ENCODE peak calls at places on chromosomes 12 and 14, in six cellular contexts. One of them, this sample, is unnamed.

GRCh38 chr14:22252591-22253178 is 336.3 kb downstream of the DAD1 start:
- DNase-seq in astrocyte: no peak
- DNase-seq in HepG2: no peak
- DNase-seq in endothelial cell of umbilical vein: no peak
- DNase-seq in progenitor cell of endocrine pancreas: no peak
- DNase-seq in astrocyte of the spinal cord: no peak
- DNase-seq in this sample: no peak

GRCh38 chr12:54005853-54006699 is 2.7 kb upstream of the HOXC8 start:
- DNase-seq in astrocyte of the spinal cord: peak
- DNase-seq in endothelial cell of umbilical vein: peak
- DNase-seq in progenitor cell of endocrine pancreas: peak
- DNase-seq in HepG2: peak
- DNase-seq in astrocyte: peak
- DNase-seq in this sample: no peak

GRCh38 chr14:31879661-31880348 is 197.3 kb upstream of the ARHGAP5 start:
- DNase-seq in progenitor cell of endocrine pancreas: no peak
- DNase-seq in endothelial cell of umbilical vein: peak
- DNase-seq in astrocyte of the spinal cord: no peak
- DNase-seq in HepG2: no peak
- DNase-seq in astrocyte: no peak
- DNase-seq in this sample: no peak

GRCh38 chr12:94126067-94126466 is 22.3 kb upstream of the PLXNC1 start:
- DNase-seq in endothelial cell of umbilical vein: no peak
- DNase-seq in astrocyte: no peak
- DNase-seq in HepG2: no peak
- DNase-seq in progenitor cell of endocrine pancreas: no peak
- DNase-seq in astrocyte of the spinal cord: no peak
- DNase-seq in this sample: no peak

GRCh38 chr12:75444444-75445136 is 36.0 kb upstream of the GLIPR1 start:
- DNase-seq in HepG2: peak
- DNase-seq in astrocyte of the spinal cord: peak
- DNase-seq in endothelial cell of umbilical vein: no peak
- DNase-seq in progenitor cell of endocrine pancreas: no peak
- DNase-seq in astrocyte: peak
- DNase-seq in this sample: no peak

GRCh38 chr12:52697058-52697582 is 6.2 kb downstream of the KRT77 start:
- DNase-seq in progenitor cell of endocrine pancreas: no peak
- DNase-seq in endothelial cell of umbilical vein: no peak
- DNase-seq in astrocyte: no peak
- DNase-seq in HepG2: no peak
- DNase-seq in astrocyte of the spinal cord: no peak
- DNase-seq in this sample: no peak

GRCh38 chr12:81502912-81503695 is 256.0 kb downstream of the PPFIA2 start:
- DNase-seq in HepG2: no peak
- DNase-seq in endothelial cell of umbilical vein: no peak
- DNase-seq in astrocyte of the spinal cord: peak
- DNase-seq in progenitor cell of endocrine pancreas: no peak
- DNase-seq in astrocyte: peak
- DNase-seq in this sample: peak

GRCh38 chr14:51293149-51293925 is 53.3 kb downstream of the TMX1 start:
- DNase-seq in endothelial cell of umbilical vein: peak
- DNase-seq in astrocyte of the spinal cord: peak
- DNase-seq in progenitor cell of endocrine pancreas: no peak
- DNase-seq in astrocyte: peak
- DNase-seq in HepG2: no peak
- DNase-seq in this sample: no peak

GRCh38 chr12:105986779-105987686 is 151.7 kb downstream of the NUAK1 start:
- DNase-seq in astrocyte of the spinal cord: peak
- DNase-seq in progenitor cell of endocrine pancreas: no peak
- DNase-seq in HepG2: no peak
- DNase-seq in endothelial cell of umbilical vein: no peak
- DNase-seq in astrocyte: peak
- DNase-seq in this sample: peak

GRCh38 chr12:124573839-124574786 is 6.7 kb upstream of the NCOR2 start:
- DNase-seq in progenitor cell of endocrine pancreas: no peak
- DNase-seq in astrocyte: no peak
- DNase-seq in endothelial cell of umbilical vein: no peak
- DNase-seq in HepG2: no peak
- DNase-seq in astrocyte of the spinal cord: no peak
- DNase-seq in this sample: no peak

GRCh38 chr14:55446833-55447232 is 6.4 kb upstream of the TBPL2 start:
- DNase-seq in astrocyte: peak
- DNase-seq in progenitor cell of endocrine pancreas: no peak
- DNase-seq in HepG2: no peak
- DNase-seq in astrocyte of the spinal cord: peak
- DNase-seq in endothelial cell of umbilical vein: peak
- DNase-seq in this sample: peak

GRCh38 chr14:65225299-65226159 is 123.2 kb upstream of the MAX start:
- DNase-seq in astrocyte: no peak
- DNase-seq in astrocyte of the spinal cord: no peak
- DNase-seq in endothelial cell of umbilical vein: no peak
- DNase-seq in HepG2: no peak
- DNase-seq in progenitor cell of endocrine pancreas: no peak
- DNase-seq in this sample: no peak

GRCh38 chr14:80434574-80435321 is 223.4 kb upstream of the DIO2 start:
- DNase-seq in endothelial cell of umbilical vein: no peak
- DNase-seq in progenitor cell of endocrine pancreas: no peak
- DNase-seq in astrocyte of the spinal cord: peak
- DNase-seq in astrocyte: no peak
- DNase-seq in HepG2: no peak
- DNase-seq in this sample: no peak

GRCh38 chr12:9910716-9911421 is 21.3 kb downstream of the CLEC2A start:
- DNase-seq in astrocyte: no peak
- DNase-seq in HepG2: no peak
- DNase-seq in astrocyte of the spinal cord: no peak
- DNase-seq in endothelial cell of umbilical vein: no peak
- DNase-seq in progenitor cell of endocrine pancreas: no peak
- DNase-seq in this sample: no peak

GRCh38 chr14:46651526-46652144 is at the start of gene RPL10L:
- DNase-seq in astrocyte of the spinal cord: no peak
- DNase-seq in progenitor cell of endocrine pancreas: no peak
- DNase-seq in endothelial cell of umbilical vein: no peak
- DNase-seq in astrocyte: no peak
- DNase-seq in HepG2: no peak
- DNase-seq in this sample: no peak

GRCh38 chr12:126708492-126708896 is 1558.5 kb upstream of the TMEM132C start:
- DNase-seq in astrocyte: peak
- DNase-seq in endothelial cell of umbilical vein: no peak
- DNase-seq in HepG2: no peak
- DNase-seq in astrocyte of the spinal cord: peak
- DNase-seq in progenitor cell of endocrine pancreas: no peak
- DNase-seq in this sample: peak

GRCh38 chr12:55745361-55746146 is 2.6 kb downstream of the GDF11 start:
- DNase-seq in HepG2: peak
- DNase-seq in astrocyte: no peak
- DNase-seq in endothelial cell of umbilical vein: no peak
- DNase-seq in progenitor cell of endocrine pancreas: peak
- DNase-seq in astrocyte of the spinal cord: peak
- DNase-seq in this sample: no peak
- TF ChIP-seq CTCF in HepG2: peak
- TF ChIP-seq CTCF in astrocyte: no peak
- TF ChIP-seq CTCF in endothelial cell of umbilical vein: no peak
- TF ChIP-seq CTCF in progenitor cell of endocrine pancreas: peak
- TF ChIP-seq CTCF in astrocyte of the spinal cord: no peak
- TF ChIP-seq CTCF in this sample: no peak

DNA sequence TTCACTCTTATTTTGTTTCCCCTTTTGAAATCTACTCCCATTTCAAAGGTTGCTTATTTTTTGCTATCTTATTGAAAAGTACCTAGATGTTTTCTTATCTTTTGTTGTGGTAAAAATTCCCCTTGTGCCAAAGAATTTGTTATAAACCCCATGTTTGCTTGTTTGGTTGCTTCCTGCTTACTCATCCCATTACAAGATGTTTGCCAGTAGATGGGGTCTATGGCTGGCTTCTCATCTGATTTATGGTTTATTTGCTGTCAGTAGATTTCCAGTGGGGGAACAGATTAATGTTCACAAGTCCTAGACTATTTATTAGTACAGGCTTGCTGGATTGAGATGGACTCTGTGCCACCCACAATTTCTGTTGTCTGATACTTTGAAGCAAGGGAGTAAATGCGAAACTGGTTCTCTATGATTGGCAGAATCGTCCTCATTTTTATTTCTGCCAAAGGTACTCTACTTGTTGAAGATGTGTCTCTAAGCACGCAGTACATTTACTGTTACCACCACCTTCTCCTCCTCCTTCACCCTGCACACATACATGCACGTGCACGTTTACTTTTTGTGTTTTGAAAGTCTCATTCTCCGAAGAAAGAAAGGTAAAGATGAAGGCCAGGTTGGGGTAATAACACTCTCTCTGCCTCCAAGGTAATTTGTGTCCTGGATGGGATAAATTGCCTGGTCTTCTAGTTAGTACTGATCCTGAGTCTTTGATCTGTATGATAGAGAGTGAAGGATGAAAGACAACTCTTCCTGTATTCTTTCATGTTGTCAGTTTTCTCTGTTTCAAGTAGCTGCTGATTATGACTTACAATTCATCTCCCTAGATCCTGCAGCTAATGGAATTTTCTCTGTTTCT is 117.2 kb upstream of the ATP2B1 start:
- DNase-seq in progenitor cell of endocrine pancreas: no peak
- DNase-seq in HepG2: no peak
- DNase-seq in endothelial cell of umbilical vein: peak
- DNase-seq in astrocyte: peak
- DNase-seq in astrocyte of the spinal cord: peak
- DNase-seq in this sample: no peak
- TF ChIP-seq CTCF in progenitor cell of endocrine pancreas: no peak
- TF ChIP-seq CTCF in HepG2: no peak
- TF ChIP-seq CTCF in endothelial cell of umbilical vein: no peak
- TF ChIP-seq CTCF in astrocyte: no peak
- TF ChIP-seq CTCF in astrocyte of the spinal cord: no peak
- TF ChIP-seq CTCF in this sample: no peak

GRCh38 chr12:23006413-23006812 is 381.4 kb downstream of the ETNK1 start:
- DNase-seq in progenitor cell of endocrine pancreas: no peak
- DNase-seq in astrocyte: no peak
- DNase-seq in HepG2: no peak
- DNase-seq in astrocyte of the spinal cord: no peak
- DNase-seq in endothelial cell of umbilical vein: no peak
- DNase-seq in this sample: no peak
- TF ChIP-seq CTCF in progenitor cell of endocrine pancreas: no peak
- TF ChIP-seq CTCF in astrocyte: no peak
- TF ChIP-seq CTCF in HepG2: no peak
- TF ChIP-seq CTCF in astrocyte of the spinal cord: no peak
- TF ChIP-seq CTCF in endothelial cell of umbilical vein: no peak
- TF ChIP-seq CTCF in this sample: no peak

GRCh38 chr12:48903982-48904411 is 21.3 kb downstream of the FKBP11 start:
- DNase-seq in endothelial cell of umbilical vein: peak
- DNase-seq in progenitor cell of endocrine pancreas: peak
- DNase-seq in astrocyte: peak
- DNase-seq in HepG2: peak
- DNase-seq in astrocyte of the spinal cord: peak
- DNase-seq in this sample: no peak
- TF ChIP-seq CTCF in endothelial cell of umbilical vein: peak
- TF ChIP-seq CTCF in progenitor cell of endocrine pancreas: peak
- TF ChIP-seq CTCF in astrocyte: peak
- TF ChIP-seq CTCF in HepG2: peak
- TF ChIP-seq CTCF in astrocyte of the spinal cord: peak
- TF ChIP-seq CTCF in this sample: peak

GRCh38 chr12:16844875-16845274 is 238.9 kb upstream of the LMO3 start:
- DNase-seq in astrocyte: no peak
- DNase-seq in astrocyte of the spinal cord: no peak
- DNase-seq in endothelial cell of umbilical vein: no peak
- DNase-seq in progenitor cell of endocrine pancreas: no peak
- DNase-seq in HepG2: peak
- DNase-seq in this sample: no peak
- TF ChIP-seq CTCF in astrocyte: no peak
- TF ChIP-seq CTCF in astrocyte of the spinal cord: no peak
- TF ChIP-seq CTCF in endothelial cell of umbilical vein: no peak
- TF ChIP-seq CTCF in progenitor cell of endocrine pancreas: no peak
- TF ChIP-seq CTCF in HepG2: peak
- TF ChIP-seq CTCF in this sample: no peak

DNA sequence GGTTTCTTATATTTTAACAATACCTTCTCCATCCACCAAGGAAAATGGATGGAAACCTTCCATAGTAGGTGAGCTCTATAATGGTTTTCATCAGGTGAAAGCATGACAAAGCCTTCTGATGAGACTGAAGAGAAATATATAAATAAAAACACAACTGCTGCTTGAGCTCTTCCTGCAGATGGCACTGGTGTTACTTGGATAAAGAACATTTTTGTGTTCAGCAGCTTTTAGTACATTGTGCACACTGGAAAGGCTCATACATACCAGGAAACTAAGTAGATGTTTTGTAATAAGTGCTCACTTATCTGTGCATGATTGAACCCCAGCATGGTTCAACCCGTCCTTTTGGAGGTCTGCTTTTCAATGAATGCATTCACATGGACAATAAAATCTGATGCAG is 357.3 kb upstream of the MIS18BP1 start:
- DNase-seq in astrocyte of the spinal cord: peak
- DNase-seq in astrocyte: peak
- DNase-seq in HepG2: no peak
- DNase-seq in progenitor cell of endocrine pancreas: no peak
- DNase-seq in endothelial cell of umbilical vein: peak
- DNase-seq in this sample: no peak
- TF ChIP-seq CTCF in astrocyte of the spinal cord: peak
- TF ChIP-seq CTCF in astrocyte: peak
- TF ChIP-seq CTCF in HepG2: no peak
- TF ChIP-seq CTCF in progenitor cell of endocrine pancreas: peak
- TF ChIP-seq CTCF in endothelial cell of umbilical vein: no peak
- TF ChIP-seq CTCF in this sample: no peak

DNA sequence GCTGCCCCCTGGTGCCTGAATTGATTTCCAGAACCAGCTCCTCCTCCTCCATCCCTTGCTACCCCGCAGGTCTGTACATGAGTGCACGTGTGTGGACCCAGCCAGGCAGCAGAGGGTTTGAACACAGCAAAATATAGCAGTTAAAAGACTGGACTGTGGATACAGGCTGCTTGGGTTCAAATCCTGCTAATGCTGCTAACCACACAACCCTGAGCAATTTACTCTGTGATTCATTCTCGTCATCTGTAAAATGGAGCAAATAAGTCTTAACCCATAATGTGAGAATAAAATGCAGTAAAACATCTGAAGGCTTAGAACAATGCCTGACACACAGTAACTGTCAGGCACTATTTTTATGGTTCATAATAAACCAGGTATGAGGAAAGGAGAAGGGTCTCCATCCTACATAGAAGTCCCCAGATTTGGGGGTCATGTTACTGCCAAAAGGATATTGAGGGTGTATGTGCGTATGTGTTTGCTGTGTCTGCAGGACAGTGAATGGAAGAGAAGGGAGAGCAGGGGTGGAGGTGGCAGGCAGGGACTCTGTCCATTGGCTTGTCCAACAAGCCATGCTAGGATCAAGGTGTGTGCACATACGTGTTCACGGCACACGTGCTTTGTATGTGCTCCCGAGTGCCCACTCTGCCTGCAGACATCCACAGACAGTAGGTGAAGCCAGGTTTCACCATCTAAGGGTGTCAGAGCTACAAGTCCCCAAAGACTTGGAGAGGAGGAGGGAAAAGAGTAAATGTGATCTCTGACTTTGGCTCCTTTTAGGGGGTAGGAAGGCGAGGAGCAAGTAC is 1.5 kb upstream of the STAT6 start:
- DNase-seq in HepG2: no peak
- DNase-seq in astrocyte: no peak
- DNase-seq in endothelial cell of umbilical vein: no peak
- DNase-seq in progenitor cell of endocrine pancreas: no peak
- DNase-seq in astrocyte of the spinal cord: no peak
- DNase-seq in this sample: no peak
- TF ChIP-seq CTCF in HepG2: no peak
- TF ChIP-seq CTCF in astrocyte: peak
- TF ChIP-seq CTCF in endothelial cell of umbilical vein: peak
- TF ChIP-seq CTCF in progenitor cell of endocrine pancreas: peak
- TF ChIP-seq CTCF in astrocyte of the spinal cord: peak
- TF ChIP-seq CTCF in this sample: peak

This sample was measured in AG09309.